ENCODE peak calls at places on chromosomes 5 and 9, in eight cellular contexts. A is transverse colon, U is ovary, T is tibial nerve, Y is stomach, X is H1, H is uterus, Q is lower leg skin. M is an unnamed sample.

GRCh38 chr5:172414618-172415599 is 39.4 kb downstream of the SH3PXD2B start:
- DNase-seq in Y (no peak), Q (no peak), H (peak; percentile 85), T (peak; percentile 64), A (peak; percentile 47), X (no peak), U (peak; percentile 77), M (no peak)

GRCh38 chr9:114314881-114315722 is 7.8 kb upstream of the ORM1 start:
- DNase-seq in X (no peak), A (no peak), H (peak; percentile 11), U (no peak), Y (peak; percentile 51), T (no peak), Q (peak; percentile 46), M (no peak)

GRCh38 chr9:89309608-89310485 is 1.1 kb upstream of the CKS2 start:
- DNase-seq in X (no peak), Q (no peak), H (no peak), U (no peak), A (peak; percentile 45), Y (no peak), T (no peak), M (peak; percentile 66)

GRCh38 chr5:3153906-3154305 is 402.4 kb upstream of the IRX2 start:
- DNase-seq in T (no peak), Q (no peak), Y (no peak), U (no peak), H (no peak), A (no peak), X (no peak), M (no peak)

GRCh38 chr5:13218518-13218917 is 726.0 kb downstream of the DNAH5 start:
- DNase-seq in A (no peak), T (no peak), X (peak; percentile 5), Q (no peak), Y (no peak), U (no peak), H (no peak), M (no peak)

GRCh38 chr9:93920401-93920800 is 34.8 kb downstream of the BARX1 start:
- DNase-seq in U (no peak), H (no peak), Q (no peak), X (no peak), T (no peak), A (no peak), Y (no peak), M (no peak)

GRCh38 chr5:74127377-74128338 is 501.7 kb downstream of the ARHGEF28 start:
- DNase-seq in T (no peak), X (no peak), A (no peak), Q (no peak), U (no peak), Y (no peak), H (no peak), M (no peak)

GRCh38 chr9:108842610-108843295 is 13.0 kb downstream of the ACTL7B start:
- DNase-seq in X (no peak), A (no peak), H (no peak), Y (no peak), Q (peak; percentile 73), T (no peak), U (no peak), M (no peak)

GRCh38 chr5:81151546-81151945 is 81.6 kb upstream of the CKMT2 start:
- DNase-seq in T (no peak), Q (no peak), U (no peak), A (no peak), Y (no peak), X (no peak), H (no peak), M (no peak)

GRCh38 chr9:128884164-128884563 is 2.2 kb downstream of the LRRC8A start:
- DNase-seq in H (no peak), X (no peak), U (no peak), T (no peak), Q (no peak), Y (no peak), A (no peak), M (no peak)

GRCh38 chr5:135025730-135026644 is 8.0 kb downstream of the PITX1 start:
- DNase-seq in Y (no peak), A (no peak), X (no peak), U (no peak), Q (no peak), H (no peak), T (no peak), M (no peak)

GRCh38 chr9:109466623-109467590 is 31.2 kb downstream of the PTPN3 start:
- DNase-seq in T (no peak), Q (no peak), Y (no peak), A (no peak), H (no peak), X (no peak), U (no peak), M (no peak)

GRCh38 chr9:136109351-136110081 is 9.2 kb downstream of the TMEM250 start:
- DNase-seq in T (peak; percentile 85), U (peak; percentile 95), X (no peak), H (peak; percentile 89), Q (peak; percentile 99), Y (peak; percentile 96), A (peak; percentile 96), M (peak; percentile 94)

GRCh38 chr5:9850456-9850855 is 220.3 kb upstream of the TAS2R1 start:
- DNase-seq in A (no peak), Q (no peak), Y (no peak), H (no peak), X (no peak), U (no peak), T (no peak), M (no peak)

GRCh38 chr5:32071351-32071944 is 102.7 kb downstream of the GOLPH3 start:
- DNase-seq in Y (no peak), X (no peak), U (no peak), T (no peak), A (no peak), Q (no peak), H (peak; percentile 39), M (no peak)

GRCh38 chr5:146339715-146340259 is 1.1 kb downstream of the POU4F3 start:
- DNase-seq in Q (no peak), T (no peak), X (no peak), U (no peak), H (no peak), Y (no peak), A (no peak), M (peak; percentile 30)

GRCh38 chr5:76083555-76084495 is 642 bp downstream of the SV2C start:
- DNase-seq in U (no peak), Q (no peak), H (no peak), Y (no peak), A (no peak), X (no peak), T (no peak), M (no peak)

GRCh38 chr9:108033976-108034964 is 544.7 kb upstream of the KLF4 start:
- DNase-seq in U (no peak), Q (no peak), H (peak; percentile 84), T (no peak), X (no peak), A (no peak), Y (no peak), M (no peak)

GRCh38 chr5:56112526-56113121 is 117.9 kb upstream of the IL6ST start:
- DNase-seq in X (no peak), T (no peak), Y (no peak), A (no peak), U (no peak), H (peak; percentile 31), Q (no peak), M (no peak)

GRCh38 chr5:176532795-176533194 is 4.4 kb downstream of the RNF44 start:
- DNase-seq in Q (no peak), T (no peak), U (peak; percentile 25), H (no peak), X (no peak), A (no peak), Y (no peak), M (no peak)
- TF ChIP-seq POLR2A in Q (no peak), T (no peak), U (no peak), H (no peak), X (no peak), A (peak; percentile 6), Y (no peak), M (no peak)

GRCh38 chr5:150656191-150657132 is 4.6 kb upstream of the MYOZ3 start:
- DNase-seq in H (peak; percentile 70), Y (peak; percentile 77), U (peak; percentile 87), T (no peak), Q (peak; percentile 95), A (peak; percentile 82), X (no peak), M (peak; percentile 87)
- TF ChIP-seq POLR2A in H (no peak), Y (no peak), U (no peak), T (no peak), Q (no peak), A (no peak), X (no peak), M (no peak)

GRCh38 chr5:151067632-151068031 is 13.2 kb downstream of the TNIP1 start:
- DNase-seq in T (no peak), X (no peak), H (no peak), Q (no peak), Y (no peak), U (no peak), A (no peak), M (no peak)

GRCh38 chr5:151070449-151070848 is 10.4 kb downstream of the TNIP1 start:
- DNase-seq in A (no peak), T (no peak), X (no peak), H (no peak), Q (no peak), Y (no peak), U (no peak), M (no peak)

GRCh38 chr5:151066920-151067319 is 13.9 kb downstream of the TNIP1 start:
- DNase-seq in T (no peak), A (no peak), X (no peak), Y (no peak), H (no peak), U (no peak), Q (no peak), M (no peak)

GRCh38 chr5:151068189-151068570 is 12.7 kb downstream of the TNIP1 start:
- DNase-seq in A (no peak), U (no peak), H (no peak), Q (no peak), T (no peak), X (no peak), Y (no peak), M (no peak)

GRCh38 chr5:151068571-151069197 is 12.2 kb downstream of the TNIP1 start:
- DNase-seq in U (peak; percentile 35), X (no peak), Q (no peak), Y (no peak), H (no peak), A (peak; percentile 50), T (no peak), M (no peak)
- TF ChIP-seq POLR2A in U (no peak), X (no peak), Q (no peak), Y (no peak), H (no peak), A (no peak), T (no peak), M (no peak)

DNA sequence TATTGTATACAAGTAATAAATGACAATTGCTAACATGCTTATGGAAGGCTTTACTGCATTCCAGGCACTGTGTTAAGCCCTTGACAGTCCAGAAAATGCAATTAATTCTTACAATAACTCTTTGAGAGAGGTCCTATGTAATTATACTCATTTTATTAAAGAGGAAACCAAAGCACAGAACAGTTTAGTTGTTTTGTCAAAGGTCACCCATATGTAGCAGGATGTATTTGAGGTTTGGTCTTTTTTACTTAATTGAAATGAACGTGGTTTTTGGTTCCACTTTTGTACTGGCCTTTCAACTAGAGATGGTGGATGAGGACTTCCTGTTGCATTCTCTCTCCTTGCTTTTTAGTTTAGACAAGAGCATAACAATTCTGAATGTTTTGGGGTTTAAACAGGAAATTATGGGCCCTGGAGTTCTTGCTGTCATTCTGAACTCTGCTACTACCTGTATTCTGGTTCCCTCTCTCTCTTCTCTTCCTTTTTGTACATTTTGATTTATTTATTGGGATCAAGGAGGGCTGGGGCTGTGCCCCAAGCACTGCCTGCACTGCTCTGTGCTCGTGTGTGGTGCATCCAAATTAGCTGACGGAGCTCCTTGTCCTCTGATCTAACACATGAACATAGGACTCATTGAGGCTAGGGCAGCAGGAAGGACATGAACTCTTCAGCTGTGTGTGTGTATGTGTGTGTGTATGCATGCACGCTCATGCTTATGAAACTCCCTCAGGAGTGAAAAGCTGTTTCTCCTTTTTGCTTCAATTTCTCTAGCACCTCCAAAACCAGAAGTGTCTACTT is 47.4 kb downstream of the SLC28A3 start:
- DNase-seq in U (no peak), Y (no peak), X (no peak), Q (no peak), T (no peak), H (no peak), A (no peak), M (no peak)
- TF ChIP-seq POLR2A in U (no peak), Y (no peak), X (no peak), Q (no peak), T (no peak), H (no peak), A (no peak), M (no peak)

M was measured in erythroblast.